ENCODE peak calls at places on chromosomes 3 and 15, in four cellular contexts. B is K562, T is spleen, V is uterus. X is an unnamed sample.

GRCh38 chr3:18445421-18446066 is 20.4 kb upstream of the SATB1 start:
- DNase-seq in T (peak; percentile 90), V (peak; percentile 21), B (no peak), X (peak; percentile 27)

GRCh38 chr3:34364345-34364744 is 565.9 kb downstream of the PDCD6IP start:
- DNase-seq in T (no peak), B (no peak), V (no peak), X (no peak)

GRCh38 chr3:65778966-65779365 is 259.8 kb downstream of the MAGI1 start:
- DNase-seq in T (no peak), V (no peak), B (no peak), X (no peak)

GRCh38 chr3:184099806-184100686 is 3.2 kb downstream of the HTR3E start:
- DNase-seq in T (no peak), V (no peak), B (no peak), X (no peak)

GRCh38 chr15:88243895-88244787 is 12.4 kb downstream of the NTRK3 start:
- DNase-seq in B (peak; percentile 50), T (no peak), V (no peak), X (no peak)

GRCh38 chr3:71069797-71070196 is 513.7 kb downstream of the FOXP1 start:
- DNase-seq in B (peak; percentile 52), V (peak; percentile 53), T (peak; percentile 84), X (peak; percentile 54)

GRCh38 chr3:96000963-96001362 is 813.4 kb upstream of the EPHA6 start:
- DNase-seq in V (no peak), T (no peak), B (no peak), X (peak; percentile 42)

GRCh38 chr15:92466834-92467233 is 73.2 kb downstream of the ST8SIA2 start:
- DNase-seq in V (no peak), T (no peak), B (no peak), X (no peak)

GRCh38 chr3:94259291-94259690 is 196.4 kb downstream of the NSUN3 start:
- DNase-seq in T (no peak), V (no peak), B (no peak), X (no peak)

GRCh38 chr3:155631323-155632019 is 113.4 kb downstream of the PLCH1 start:
- DNase-seq in V (no peak), B (no peak), T (no peak), X (no peak)

GRCh38 chr3:58071480-58071971 is 63.3 kb downstream of the FLNB start:
- DNase-seq in T (no peak), V (no peak), B (no peak), X (peak; percentile 37)

GRCh38 chr3:106029941-106030619 is 161.3 kb upstream of the CBLB start:
- DNase-seq in T (no peak), B (no peak), V (no peak), X (no peak)

GRCh38 chr3:123396171-123397049 is 52.5 kb downstream of the ADCY5 start:
- DNase-seq in V (no peak), B (no peak), T (peak; percentile 6), X (no peak)

GRCh38 chr3:28053759-28054158 is 187.7 kb upstream of the CMC1 start:
- DNase-seq in B (no peak), V (no peak), T (no peak), X (no peak)

GRCh38 chr15:37783290-37783689 is 151.2 kb upstream of the TMCO5A start:
- DNase-seq in V (no peak), B (no peak), T (no peak), X (no peak)

GRCh38 chr3:15535757-15536156 is 14.3 kb upstream of the COLQ start:
- DNase-seq in V (no peak), B (no peak), T (no peak), X (no peak)

GRCh38 chr3:171563298-171563697 is 103.1 kb upstream of the TNIK start:
- DNase-seq in B (peak; percentile 27), V (no peak), T (no peak), X (no peak)

GRCh38 chr3:102225407-102226132 is 209.2 kb upstream of the ZPLD1 start:
- DNase-seq in V (no peak), T (no peak), B (no peak), X (peak; percentile 23)

GRCh38 chr15:40103124-40103858 is 5.4 kb downstream of the BMF start:
- DNase-seq in B (no peak), V (peak; percentile 80), T (peak; percentile 88), X (peak; percentile 94)

GRCh38 chr15:39028069-39028468 is 463.5 kb upstream of the RASGRP1 start:
- DNase-seq in V (no peak), T (no peak), B (no peak), X (peak; percentile 27)

GRCh38 chr15:59294961-59295741 is 77.5 kb downstream of the MYO1E start:
- DNase-seq in B (no peak), T (no peak), V (peak; percentile 23), X (peak; percentile 31)

GRCh38 chr3:64097920-64098319 is 74.6 kb upstream of the PSMD6 start:
- DNase-seq in T (no peak), B (no peak), V (no peak), X (no peak)

GRCh38 chr3:72896996-72897757 is 9.3 kb downstream of the GXYLT2 start:
- DNase-seq in T (no peak), V (no peak), B (no peak), X (no peak)

GRCh38 chr3:30638685-30639412 is 32.4 kb downstream of the TGFBR2 start:
- DNase-seq in T (no peak), B (no peak), V (no peak), X (no peak)

GRCh38 chr15:83219026-83219425 is 11.4 kb upstream of the HDGFL3 start:
- DNase-seq in T (no peak), B (no peak), V (no peak), X (no peak)

GRCh38 chr15:59550961-59551360 is 60.6 kb upstream of the GCNT3 start:
- DNase-seq in T (no peak), V (no peak), B (no peak), X (no peak)

GRCh38 chr15:80689716-80690115 is 5.4 kb upstream of the ABHD17C start:
- DNase-seq in V (no peak), B (no peak), T (no peak), X (no peak)

GRCh38 chr3:109275702-109276293 is 40.5 kb downstream of the DPPA2 start:
- DNase-seq in B (peak; percentile 24), V (no peak), T (no peak), X (peak; percentile 47)

GRCh38 chr15:88255496-88256171 is 905 bp downstream of the NTRK3 start:
- DNase-seq in T (no peak), B (no peak), V (peak; percentile 70), X (peak; percentile 24)

GRCh38 chr15:64574220-64574994 is 114.0 kb downstream of the ZNF609 start:
- DNase-seq in V (no peak), B (no peak), T (no peak), X (no peak)

GRCh38 chr15:70400766-70401541 is 303.2 kb upstream of the TLE3 start:
- DNase-seq in V (no peak), T (no peak), B (no peak), X (no peak)

GRCh38 chr3:173568623-173569022 is 171.1 kb downstream of the NLGN1 start:
- DNase-seq in T (no peak), V (no peak), B (no peak), X (no peak)

GRCh38 chr3:124885466-124886167 is 1.5 kb downstream of the ITGB5 start:
- DNase-seq in V (no peak), T (no peak), B (no peak), X (no peak)
- H3K27ac ChIP-seq in V (peak overlapping the region; percentile 94), T (no peak overlapping the region), B (no peak overlapping the region), X (peak overlapping the region; percentile 33)

GRCh38 chr3:169790687-169791429 is 17.7 kb downstream of the MYNN start:
- DNase-seq in V (no peak), T (no peak), B (no peak), X (no peak)
- TF ChIP-seq POLR2A in V (no peak), T (no peak), B (no peak), X (no peak)

GRCh38 chr15:51097553-51098330 is 3.0 kb upstream of the TNFAIP8L3 start:
- DNase-seq in B (peak; percentile 26), V (peak; percentile 44), T (no peak), X (no peak)

GRCh38 chr15:51093865-51094605 is 671 bp downstream of the TNFAIP8L3 start:
- DNase-seq in B (no peak), T (peak; percentile 75), V (peak; percentile 66), X (peak; percentile 27)

GRCh38 chr15:51094606-51095569 is at the start of gene TNFAIP8L3:
- DNase-seq in T (peak; percentile 76), B (no peak), V (peak; percentile 66), X (peak; percentile 18)

GRCh38 chr15:51096976-51097375 is 2.3 kb upstream of the TNFAIP8L3 start:
- DNase-seq in V (no peak), B (no peak), T (no peak), X (no peak)

GRCh38 chr15:51095681-51096331 is 1.1 kb upstream of the TNFAIP8L3 start:
- DNase-seq in T (no peak), B (no peak), V (no peak), X (no peak)
- H3K4me3 ChIP-seq in T (peak overlapping the region; percentile 63), B (no peak overlapping the region), V (peak overlapping the region; percentile 88), X (no peak overlapping the region)

GRCh38 chr3:1091276-1091675 is 1.5 kb upstream of the CNTN6 start:
- DNase-seq in T (no peak), V (no peak), B (no peak), X (no peak)
- H3K27ac ChIP-seq in T (no peak overlapping the region), V (no peak overlapping the region), B (no peak overlapping the region), X (no peak overlapping the region)

GRCh38 chr3:132382688-132383194 is 34.6 kb upstream of the DNAJC13 start:
- DNase-seq in V (no peak), T (no peak), B (no peak), X (no peak)
- TF ChIP-seq POLR2A in V (no peak), T (no peak), B (no peak), X (no peak)

DNA sequence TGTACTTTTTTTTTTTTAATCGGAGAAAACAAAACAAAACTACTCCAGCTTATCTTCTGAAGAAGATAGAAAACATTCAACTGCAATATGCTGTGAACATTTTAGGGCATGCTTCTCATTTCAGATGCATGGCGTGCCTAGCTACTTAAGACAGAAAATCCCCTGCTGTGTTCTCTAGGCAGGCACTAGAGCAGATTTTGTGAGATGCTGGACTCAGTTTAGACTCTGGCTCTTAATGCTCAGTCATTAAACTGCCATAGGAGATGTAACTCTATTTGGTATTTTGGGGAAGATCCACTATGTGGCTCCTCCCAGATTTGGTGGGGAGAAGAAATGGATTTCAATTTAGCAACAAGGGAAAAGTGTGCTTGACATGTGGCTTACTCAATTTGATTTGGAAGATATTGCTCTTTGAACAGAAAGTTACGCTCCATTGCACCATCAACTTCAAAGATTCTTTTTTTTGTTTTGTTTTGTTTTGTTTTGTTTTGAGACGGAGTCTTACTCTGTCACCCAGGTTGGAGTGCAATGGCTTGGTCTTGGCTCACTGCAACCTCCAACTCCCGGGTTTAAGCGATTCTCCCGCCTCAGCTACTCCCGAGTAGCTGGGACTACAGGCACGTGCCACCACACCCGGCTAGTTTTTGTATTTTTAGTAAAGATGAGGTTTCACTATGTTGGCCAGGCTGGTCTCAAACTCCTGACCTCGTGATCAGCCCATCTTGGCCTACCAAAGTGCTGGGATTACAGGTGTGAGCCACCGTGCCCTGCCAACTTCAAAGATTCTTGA is 62.0 kb upstream of the LEKR1 start:
- DNase-seq in B (no peak), V (no peak), T (no peak), X (no peak)
- H3K4me3 ChIP-seq in B (no peak overlapping the region), V (no peak overlapping the region), T (no peak overlapping the region), X (no peak overlapping the region)

GRCh38 chr15:77070180-77070499 is 769 bp downstream of the TSPAN3 start:
- DNase-seq in V (no peak), B (no peak), T (no peak), X (no peak)
- H3K27ac ChIP-seq in V (peak overlapping the region; percentile 94), B (peak overlapping the region; percentile 65), T (peak overlapping the region; percentile 64), X (peak overlapping the region; percentile 94)